ENCODE peak calls at places on chromosomes 1 and 21, in five cellular contexts. D is Panc1, I is kidney epithelial cell, Y is upper lobe of right lung, N is coronary artery. J is an unnamed sample.

GRCh38 chr1:226655251-226656163 is 83.6 kb downstream of the ITPKB start:
- DNase-seq in Y (no peak), I (no peak), N (no peak), D (no peak), J (no peak)

GRCh38 chr1:17866451-17867029 is 111.4 kb downstream of the ACTL8 start:
- DNase-seq in D (no peak), N (no peak), I (peak), Y (no peak), J (no peak)

GRCh38 chr1:23303524-23303923 is 40.6 kb downstream of the HNRNPR start:
- DNase-seq in Y (no peak), D (no peak), N (no peak), I (no peak), J (no peak)

GRCh38 chr1:109812691-109813393 is 49.1 kb upstream of the EPS8L3 start:
- DNase-seq in D (no peak), N (no peak), Y (no peak), I (no peak), J (no peak)

GRCh38 chr1:9892563-9893528 is 17.2 kb downstream of the CTNNBIP1 start:
- DNase-seq in I (peak), Y (no peak), D (no peak), N (no peak), J (peak)

GRCh38 chr1:33660244-33660643 is 187.8 kb downstream of the ZSCAN20 start:
- DNase-seq in I (no peak), N (no peak), D (no peak), Y (no peak), J (peak)

GRCh38 chr1:44406761-44407429 is 1.8 kb downstream of the RNF220 start:
- DNase-seq in N (no peak), I (no peak), Y (no peak), D (no peak), J (no peak)

GRCh38 chr1:46582972-46583371 is 21.1 kb downstream of the MKNK1 start:
- DNase-seq in Y (no peak), I (no peak), N (no peak), D (no peak), J (no peak)

GRCh38 chr21:33522297-33522696 is 19.6 kb downstream of the GART start:
- DNase-seq in Y (no peak), I (no peak), N (no peak), D (no peak), J (no peak)

GRCh38 chr1:152189657-152190442 is 30.8 kb upstream of the RPTN start:
- DNase-seq in N (no peak), I (no peak), Y (peak), D (peak), J (peak)

GRCh38 chr1:223846668-223847007 is 891 bp upstream of the TP53BP2 start:
- DNase-seq in N (no peak), D (no peak), Y (no peak), I (no peak), J (no peak)

GRCh38 chr1:222618001-222618879 is at the start of gene MIA3:
- DNase-seq in N (peak), I (no peak), Y (peak), D (no peak), J (no peak)

GRCh38 chr1:231392380-231393131 is 29.5 kb downstream of the EGLN1 start:
- DNase-seq in I (no peak), N (no peak), Y (no peak), D (no peak), J (no peak)
- TF ChIP-seq CTCF in I (no peak), N (no peak), Y (no peak), D (no peak), J (no peak)

GRCh38 chr1:143699115-143699514 is 272.7 kb downstream of the FAM72C start:
- DNase-seq in I (no peak), N (no peak), Y (no peak), D (no peak), J (no peak)
- H3K4me3 ChIP-seq in I (no peak), N (peak), Y (peak), D (no peak), J (no peak)

GRCh38 chr1:1567152-1567830 is 7.4 kb downstream of the SSU72 start:
- DNase-seq in Y (no peak), D (no peak), I (no peak), N (no peak), J (no peak)

GRCh38 chr1:1564278-1564677 is 10.4 kb downstream of the SSU72 start:
- DNase-seq in I (no peak), N (no peak), Y (no peak), D (no peak), J (no peak)

GRCh38 chr1:1565340-1565739 is 9.3 kb downstream of the SSU72 start:
- DNase-seq in D (no peak), Y (no peak), I (no peak), N (no peak), J (no peak)

GRCh38 chr1:1569341-1569740 is 5.3 kb downstream of the SSU72 start:
- DNase-seq in Y (no peak), N (no peak), I (no peak), D (no peak), J (no peak)

GRCh38 chr1:1567831-1568380 is 6.8 kb downstream of the SSU72 start:
- DNase-seq in I (no peak), Y (no peak), D (no peak), N (no peak), J (no peak)
- TF ChIP-seq CTCF in I (no peak), Y (no peak), D (no peak), N (no peak), J (no peak)

GRCh38 chr1:170424346-170424745 is 107.6 kb upstream of the GORAB start:
- DNase-seq in N (no peak), D (no peak), Y (no peak), I (no peak), J (no peak)
- H3K4me3 ChIP-seq in N (no peak), D (no peak), Y (no peak), I (no peak), J (no peak)

GRCh38 chr1:55140546-55140983 is 74.6 kb downstream of the USP24 start:
- DNase-seq in N (no peak), I (peak), D (peak), Y (no peak), J (peak)

GRCh38 chr1:55138740-55139283 is 76.4 kb downstream of the USP24 start:
- DNase-seq in I (no peak), Y (no peak), D (no peak), N (no peak), J (no peak)

GRCh38 chr1:55143686-55144085 is 71.5 kb downstream of the USP24 start:
- DNase-seq in D (no peak), I (no peak), Y (no peak), N (no peak), J (peak)

GRCh38 chr1:55141295-55141893 is 73.8 kb downstream of the USP24 start:
- DNase-seq in Y (no peak), I (no peak), N (no peak), D (no peak), J (no peak)

DNA sequence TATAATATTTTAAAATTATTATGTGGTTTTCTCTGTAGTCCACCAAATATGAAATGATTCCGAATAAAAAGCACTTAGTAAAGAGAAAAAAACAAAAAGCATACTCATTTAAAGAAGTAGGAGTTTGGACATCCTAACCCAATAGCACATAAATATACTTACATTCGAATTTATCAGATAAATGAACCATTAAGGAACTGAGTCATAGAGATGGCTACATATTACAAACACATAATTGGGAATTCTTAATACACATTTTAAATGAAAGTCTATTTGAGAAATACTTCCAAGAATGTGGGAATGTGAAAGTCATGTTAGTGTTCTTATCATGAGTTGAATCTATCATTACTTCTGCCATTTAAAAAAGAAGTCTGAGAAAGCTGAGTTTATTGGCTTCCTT is 75.0 kb downstream of the USP24 start:
- DNase-seq in I (no peak), N (no peak), Y (no peak), D (no peak), J (no peak)
- TF ChIP-seq CTCF in I (no peak), N (no peak), Y (no peak), D (no peak), J (no peak)

DNA sequence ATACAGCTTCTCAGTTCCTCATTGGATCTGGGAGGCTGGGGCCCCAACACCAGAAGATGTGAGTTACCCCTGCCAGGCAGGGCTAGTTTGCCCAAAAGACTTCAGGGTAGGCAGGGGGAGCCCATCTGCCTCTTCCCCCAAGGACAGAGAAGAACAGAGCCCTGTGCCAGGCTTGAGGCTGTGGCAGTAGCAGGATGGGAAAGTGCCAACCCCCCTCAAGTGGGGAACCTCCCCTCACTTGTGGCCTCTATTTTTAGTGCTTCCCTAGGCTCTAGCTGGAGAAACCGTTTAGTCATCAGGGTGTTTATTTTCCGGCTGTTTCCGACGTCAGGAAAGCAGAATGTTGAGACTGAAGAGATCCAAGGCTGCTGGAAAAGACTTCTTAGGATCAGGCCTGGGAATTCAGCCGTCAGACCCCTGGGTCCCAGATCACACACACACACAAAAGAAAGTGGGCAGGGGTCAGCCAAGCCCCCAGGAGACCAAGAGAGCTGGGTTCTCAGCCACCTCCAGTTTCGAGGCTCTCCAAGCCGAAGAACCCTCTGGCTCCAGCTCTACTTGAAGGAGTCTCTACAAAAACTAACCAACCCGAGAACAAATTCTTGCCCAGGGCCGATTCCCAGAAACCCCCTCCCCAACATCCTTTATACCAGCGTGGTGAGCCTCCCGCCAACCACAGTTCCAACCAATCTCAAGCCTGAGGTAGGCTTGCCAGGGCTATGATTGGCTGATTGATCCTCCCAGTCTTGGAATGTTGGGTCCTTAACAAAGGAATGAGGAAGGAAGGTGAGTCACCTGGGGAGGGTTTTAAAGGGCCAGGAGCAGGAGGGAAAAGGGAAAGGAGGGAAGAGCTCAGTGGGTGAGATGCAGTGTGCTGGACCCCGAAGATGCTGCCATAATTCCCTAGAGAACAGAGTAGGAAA is 2.4 kb upstream of the MEF2D start:
- DNase-seq in I (peak), D (peak), Y (peak), N (peak), J (no peak)
- H3K4me3 ChIP-seq in I (peak), D (no peak), Y (peak), N (peak), J (no peak)

GRCh38 chr1:90614872-90615271 is 102.2 kb downstream of the BARHL2 start:
- DNase-seq in I (no peak), D (no peak), Y (no peak), N (no peak), J (no peak)
- TF ChIP-seq CTCF in I (peak), D (peak), Y (peak), N (no peak), J (peak)

DNA sequence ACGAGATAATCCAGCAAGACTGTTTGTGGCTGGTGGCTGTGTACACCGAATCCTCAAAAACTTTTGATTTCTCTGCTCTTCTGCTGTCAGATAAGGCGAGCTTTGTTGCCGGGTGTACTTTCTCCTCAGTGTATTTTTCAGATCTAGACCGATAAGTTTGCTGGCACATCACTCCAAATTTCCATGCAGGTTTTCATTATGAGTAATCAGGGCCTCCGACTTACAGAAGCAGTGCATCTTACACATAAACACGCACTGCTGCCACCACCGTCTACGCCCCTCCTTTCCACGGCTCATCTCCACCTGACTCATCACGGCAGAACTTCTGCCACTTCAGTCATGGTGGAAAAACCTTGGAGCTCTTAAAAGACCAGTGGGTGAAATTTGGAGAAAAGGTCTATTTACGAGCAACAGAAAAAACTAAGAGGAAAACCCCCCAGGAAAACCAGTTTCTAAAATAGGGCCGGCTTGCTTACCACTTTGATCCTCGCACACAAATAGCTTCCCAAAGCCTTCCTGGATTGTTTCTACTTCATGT is 7.7 kb downstream of the ZBTB21 start:
- DNase-seq in Y (no peak), D (no peak), N (no peak), I (peak), J (no peak)
- H3K4me3 ChIP-seq in Y (no peak), D (no peak), N (no peak), I (no peak), J (no peak)

GRCh38 chr1:204323887-204324286 is 35.8 kb downstream of the PLEKHA6 start:
- DNase-seq in Y (no peak), N (no peak), D (peak), I (peak), J (no peak)
- TF ChIP-seq CTCF in Y (no peak), N (no peak), D (no peak), I (no peak), J (no peak)

GRCh38 chr1:31458287-31458896 is 45.4 kb downstream of the SERINC2 start:
- DNase-seq in I (no peak), N (no peak), D (no peak), Y (no peak), J (no peak)
- H3K4me3 ChIP-seq in I (no peak), N (no peak), D (no peak), Y (no peak), J (no peak)

J was measured in LNCaP clone FGC.